ENCODE peak calls at places on chromosome 19, in eight cellular contexts. B is type B pancreatic cell; F is AG09309; E is AG04450; H is NCI-H1436; K is activated CD4-positive, alpha-beta T cell treated with anti-CD3 and anti-CD28 coated beads, Interleukin-2, amount 10 ng/mL, durations not matched to agents 24 days and 14 days; M is NCI-H1092 treated with DMSO at 0.1 percent for 48 hours; C is mammary epithelial cell. Y is an unnamed sample.

GRCh38 chr19:21202865-21203494 is 61.1 kb downstream of the ZNF431 start:
- DNase-seq in B (no peak), F (peak; percentile 10), E (no peak), H (peak; percentile 1), K (peak; percentile 70), M (peak; percentile 42), C (peak; percentile 38), Y (peak; percentile 37)

GRCh38 chr19:12163841-12164240 is 945 bp downstream of the ZNF136 start:
- DNase-seq in B (no peak), F (peak; percentile 5), E (no peak), H (no peak), K (no peak), M (no peak), C (peak; percentile 17), Y (no peak)

GRCh38 chr19:47187023-47187655 is 43.9 kb downstream of the BBC3 start:
- DNase-seq in B (no peak), F (no peak), E (no peak), H (no peak), K (no peak), M (no peak), C (no peak), Y (no peak)

GRCh38 chr19:6471076-6471475 is 7.0 kb downstream of the CRB3 start:
- DNase-seq in B (no peak), F (no peak), E (no peak), H (no peak), K (no peak), M (no peak), C (no peak), Y (no peak)

GRCh38 chr19:44735011-44735410 is 13.5 kb upstream of the BCL3 start:
- DNase-seq in B (no peak), F (no peak), E (no peak), H (no peak), K (no peak), M (no peak), C (peak; percentile 48), Y (peak; percentile 66)

GRCh38 chr19:13974073-13974472 is 21.8 kb downstream of the DCAF15 start:
- DNase-seq in B (no peak), F (no peak), E (no peak), H (peak; percentile 90), K (peak; percentile 79), M (no peak), C (peak; percentile 79), Y (peak; percentile 93)

GRCh38 chr19:29662604-29663404 is 2.5 kb upstream of the PLEKHF1 start:
- DNase-seq in B (no peak), F (peak; percentile 83), E (peak; percentile 85), H (no peak), K (peak; percentile 64), M (no peak), C (peak; percentile 82), Y (peak; percentile 75)

GRCh38 chr19:32642771-32643170 is 32.2 kb downstream of the ANKRD27 start:
- DNase-seq in B (no peak), F (no peak), E (no peak), H (no peak), K (peak; percentile 87), M (no peak), C (no peak), Y (no peak)

GRCh38 chr19:29849234-29849633 is 37.4 kb downstream of the CCNE1 start:
- DNase-seq in B (no peak), F (no peak), E (no peak), H (no peak), K (no peak), M (no peak), C (no peak), Y (no peak)

GRCh38 chr19:1435378-1435989 is 2.7 kb upstream of the RPS15 start:
- DNase-seq in B (no peak), F (no peak), E (no peak), H (no peak), K (no peak), M (no peak), C (no peak), Y (no peak)

GRCh38 chr19:679418-680286 is 3.5 kb downstream of the FSTL3 start:
- DNase-seq in B (no peak), F (peak; percentile 20), E (peak; percentile 48), H (no peak), K (peak; percentile 82), M (no peak), C (peak; percentile 51), Y (peak; percentile 63)

GRCh38 chr19:50357178-50358100 is 8.0 kb downstream of the NAPSA start:
- DNase-seq in B (no peak), F (no peak), E (no peak), H (peak; percentile 76), K (peak; percentile 96), M (peak; percentile 49), C (peak; percentile 34), Y (peak; percentile 30)

GRCh38 chr19:46924874-46925547 is 64.2 kb downstream of the ARHGAP35 start:
- DNase-seq in B (no peak), F (peak; percentile 18), E (no peak), H (no peak), K (peak; percentile 66), M (no peak), C (peak; percentile 63), Y (peak; percentile 51)

GRCh38 chr19:23542562-23542961 is 144.4 kb downstream of the ZNF675 start:
- DNase-seq in B (no peak), F (no peak), E (no peak), H (no peak), K (no peak), M (no peak), C (peak; percentile 54), Y (peak; percentile 5)

GRCh38 chr19:3608750-3609322 is 2.2 kb upstream of the TBXA2R start:
- DNase-seq in B (no peak), F (no peak), E (no peak), H (no peak), K (no peak), M (no peak), C (no peak), Y (no peak)

GRCh38 chr19:27964165-27964564 is 1248.8 kb downstream of the UQCRFS1 start:
- DNase-seq in B (no peak), F (no peak), E (no peak), H (no peak), K (no peak), M (no peak), C (no peak), Y (no peak)

GRCh38 chr19:38952395-38953165 is 21.8 kb downstream of the MRPS12 start:
- DNase-seq in B (no peak), F (no peak), E (no peak), H (peak; percentile 8), K (peak; percentile 86), M (peak; percentile 24), C (no peak), Y (peak; percentile 40)

GRCh38 chr19:38183227-38183914 is 40.7 kb downstream of the DPF1 start:
- DNase-seq in B (no peak), F (no peak), E (no peak), H (no peak), K (no peak), M (no peak), C (no peak), Y (no peak)

GRCh38 chr19:2809387-2810140 is 10.1 kb upstream of the ZNF554 start:
- DNase-seq in B (no peak), F (no peak), E (no peak), H (no peak), K (no peak), M (no peak), C (no peak), Y (no peak)

GRCh38 chr19:13890136-13890535 is 13.2 kb downstream of the NANOS3 start:
- DNase-seq in B (no peak), F (no peak), E (no peak), H (no peak), K (no peak), M (no peak), C (no peak), Y (no peak)

GRCh38 chr19:43624933-43625332 is 5.5 kb upstream of the ZNF428 start:
- DNase-seq in B (no peak), F (no peak), E (no peak), H (no peak), K (peak; percentile 95), M (no peak), C (no peak), Y (peak; percentile 19)

GRCh38 chr19:3075605-3076431 is 13.5 kb upstream of the TLE5 start:
- DNase-seq in B (no peak), F (no peak), E (no peak), H (peak; percentile 77), K (peak; percentile 92), M (peak; percentile 59), C (peak; percentile 38), Y (no peak)

GRCh38 chr19:16860118-16860517 is 28.7 kb upstream of the F2RL3 start:
- DNase-seq in B (no peak), F (peak; percentile 24), E (no peak), H (no peak), K (no peak), M (no peak), C (no peak), Y (no peak)

GRCh38 chr19:46080561-46080960 is 39.8 kb upstream of the IGFL4 start:
- DNase-seq in B (no peak), F (peak; percentile 59), E (peak; percentile 63), H (no peak), K (no peak), M (no peak), C (peak; percentile 81), Y (no peak)

GRCh38 chr19:55406869-55407624 is 541 bp downstream of the UBE2S start:
- DNase-seq in B (no peak), F (no peak), E (no peak), H (peak; percentile 14), K (peak; percentile 84), M (no peak), C (no peak), Y (no peak)

GRCh38 chr19:14059093-14059480 is 2.8 kb downstream of the PALM3 start:
- DNase-seq in B (no peak), F (no peak), E (no peak), H (no peak), K (peak; percentile 87), M (no peak), C (no peak), Y (no peak)

GRCh38 chr19:18613589-18614234 is 1.0 kb downstream of the TMEM59L start:
- DNase-seq in B (no peak), F (no peak), E (no peak), H (no peak), K (no peak), M (no peak), C (no peak), Y (no peak)

GRCh38 chr19:8423821-8424223 is 10.7 kb downstream of the MARCHF2 start:
- DNase-seq in B (no peak), F (peak; percentile 92), E (peak; percentile 85), H (no peak), K (no peak), M (no peak), C (peak; percentile 93), Y (peak; percentile 93)

GRCh38 chr19:15294591-15294990 is 37.7 kb downstream of the BRD4 start:
- DNase-seq in B (no peak), F (no peak), E (no peak), H (no peak), K (no peak), M (peak; percentile 51), C (no peak), Y (no peak)

GRCh38 chr19:35973487-35973886 is 21.5 kb upstream of the SDHAF1 start:
- DNase-seq in B (no peak), F (no peak), E (no peak), H (no peak), K (no peak), M (no peak), C (no peak), Y (no peak)

GRCh38 chr19:35843676-35844481 is 8.4 kb downstream of the NPHS1 start:
- DNase-seq in B (no peak), F (no peak), E (no peak), H (no peak), K (peak; percentile 65), M (no peak), C (peak; percentile 3), Y (peak; percentile 6)

GRCh38 chr19:49422407-49423277 is 599 bp downstream of the PTH2 start:
- DNase-seq in B (no peak), F (no peak), E (no peak), H (peak; percentile 77), K (peak; percentile 93), M (peak; percentile 8), C (peak; percentile 45), Y (no peak)

GRCh38 chr19:32743021-32743420 is 23.5 kb downstream of the TDRD12 start:
- DNase-seq in B (peak; percentile 58), F (no peak), E (no peak), H (no peak), K (no peak), M (no peak), C (no peak), Y (no peak)